ENCODE peak calls at places on chromosome 3, in six cellular contexts. T is testis, L is cardiac muscle cell, Z is lower lobe of right lung, J is heart right ventricle, B is left ventricle myocardium inferior. S is an unnamed sample.

GRCh38 chr3:134846943-134847342 is 51.9 kb downstream of the EPHB1 start:
- DNase-seq in T (no peak), B (no peak), Z (no peak), L (peak), J (no peak), S (peak)

GRCh38 chr3:58178528-58179234 is 32.1 kb downstream of the DNASE1L3 start:
- DNase-seq in J (no peak), L (no peak), Z (no peak), T (no peak), B (no peak), S (no peak)

GRCh38 chr3:42229942-42230688 is 35.9 kb downstream of the CCK start:
- DNase-seq in J (no peak), L (peak), B (no peak), T (no peak), Z (no peak), S (no peak)

GRCh38 chr3:149356630-149357029 is 20.8 kb downstream of the TM4SF1 start:
- DNase-seq in Z (no peak), B (no peak), L (no peak), T (no peak), J (no peak), S (no peak)

GRCh38 chr3:14472471-14473351 is 67.4 kb downstream of the GRIP2 start:
- DNase-seq in L (peak), Z (peak), J (no peak), T (no peak), B (no peak), S (peak)

GRCh38 chr3:170485696-170486095 is 67.0 kb downstream of the CLDN11 start:
- DNase-seq in T (no peak), B (no peak), L (no peak), J (no peak), Z (no peak), S (no peak)

GRCh38 chr3:4736284-4736861 is 242.9 kb upstream of the BHLHE40 start:
- DNase-seq in T (no peak), Z (peak), L (peak), B (no peak), J (no peak), S (no peak)

GRCh38 chr3:15998896-15999295 is 175.6 kb upstream of the GALNT15 start:
- DNase-seq in T (no peak), L (no peak), J (no peak), B (no peak), Z (no peak), S (no peak)

GRCh38 chr3:45064512-45065372 is 38.6 kb downstream of the CLEC3B start:
- DNase-seq in Z (peak), L (peak), B (no peak), T (no peak), J (no peak), S (peak)

GRCh38 chr3:123090700-123091585 is 24.1 kb downstream of the PDIA5 start:
- DNase-seq in L (no peak), B (no peak), T (no peak), Z (no peak), J (no peak), S (no peak)

GRCh38 chr3:179666436-179667035 is 13.7 kb downstream of the USP13 start:
- DNase-seq in J (peak), L (peak), T (peak), B (peak), Z (peak), S (peak)

GRCh38 chr3:45590822-45591546 is 3.6 kb upstream of the LIMD1 start:
- DNase-seq in J (no peak), T (no peak), L (no peak), B (no peak), Z (no peak), S (no peak)

GRCh38 chr3:149371001-149371722 is 6.3 kb downstream of the TM4SF1 start:
- DNase-seq in L (peak), B (no peak), J (no peak), T (no peak), Z (no peak), S (no peak)

GRCh38 chr3:48402281-48402732 is 27.6 kb downstream of the PLXNB1 start:
- DNase-seq in J (peak), Z (peak), B (peak), L (peak), T (peak), S (peak)

GRCh38 chr3:61299981-61300380 is 48.7 kb upstream of the FHIT start:
- DNase-seq in Z (no peak), T (no peak), B (no peak), L (no peak), J (no peak), S (no peak)

GRCh38 chr3:31002730-31003129 is 108.3 kb upstream of the GADL1 start:
- DNase-seq in Z (no peak), L (no peak), T (no peak), J (no peak), B (no peak), S (no peak)

GRCh38 chr3:72887723-72888545 is at the start of gene GXYLT2:
- DNase-seq in B (peak), T (peak), Z (peak), J (peak), L (peak), S (peak)

GRCh38 chr3:183975981-183976662 is 41.6 kb downstream of the ABCC5 start:
- DNase-seq in T (no peak), B (no peak), J (no peak), Z (no peak), L (peak), S (no peak)

GRCh38 chr3:150411971-150412370 is 3.9 kb downstream of the TSC22D2 start:
- DNase-seq in B (no peak), L (peak), Z (no peak), T (no peak), J (no peak), S (no peak)

GRCh38 chr3:57948782-57949242 is 59.4 kb upstream of the FLNB start:
- DNase-seq in B (no peak), T (peak), J (no peak), Z (no peak), L (no peak), S (no peak)

GRCh38 chr3:64563776-64564175 is 124.0 kb downstream of the ADAMTS9 start:
- DNase-seq in T (no peak), Z (no peak), J (no peak), L (no peak), B (no peak), S (no peak)

GRCh38 chr3:25283596-25283995 is 144.5 kb upstream of the RARB start:
- DNase-seq in L (no peak), B (no peak), Z (no peak), T (no peak), J (no peak), S (no peak)

GRCh38 chr3:52704611-52705437 is 767 bp downstream of the GLT8D1 start:
- DNase-seq in L (peak), J (no peak), B (no peak), Z (no peak), T (no peak), S (peak)

GRCh38 chr3:128551464-128551863 is 58.5 kb upstream of the GATA2 start:
- DNase-seq in T (no peak), Z (no peak), B (no peak), J (no peak), L (no peak), S (no peak)

GRCh38 chr3:106714400-106714799 is 662.8 kb upstream of the CCDC54 start:
- DNase-seq in T (no peak), J (no peak), B (no peak), Z (no peak), L (no peak), S (no peak)

GRCh38 chr3:180324791-180325190 is 277.2 kb upstream of the TTC14 start:
- DNase-seq in Z (peak), J (peak), L (no peak), B (no peak), T (no peak), S (no peak)

GRCh38 chr3:37223084-37223975 is 48.9 kb upstream of the LRRFIP2 start:
- DNase-seq in L (no peak), Z (no peak), B (no peak), T (no peak), J (no peak), S (no peak)

GRCh38 chr3:177770821-177771220 is 573.5 kb upstream of the TBL1XR1 start:
- DNase-seq in T (no peak), L (no peak), J (no peak), B (no peak), Z (no peak), S (no peak)

GRCh38 chr3:26997226-26997625 is 372.0 kb downstream of the NEK10 start:
- DNase-seq in B (no peak), J (no peak), L (no peak), Z (no peak), T (no peak), S (no peak)

GRCh38 chr3:133926736-133927542 is 31.3 kb upstream of the RAB6B start:
- DNase-seq in Z (no peak), T (peak), L (no peak), B (no peak), J (no peak), S (no peak)

GRCh38 chr3:1092771-1093170 is at the start of gene CNTN6:
- DNase-seq in Z (no peak), B (no peak), L (peak), J (no peak), T (no peak), S (peak)
- H3K4me3 ChIP-seq in Z (peak), B (no peak), L (no peak), J (no peak), T (no peak), S (peak)

DNA sequence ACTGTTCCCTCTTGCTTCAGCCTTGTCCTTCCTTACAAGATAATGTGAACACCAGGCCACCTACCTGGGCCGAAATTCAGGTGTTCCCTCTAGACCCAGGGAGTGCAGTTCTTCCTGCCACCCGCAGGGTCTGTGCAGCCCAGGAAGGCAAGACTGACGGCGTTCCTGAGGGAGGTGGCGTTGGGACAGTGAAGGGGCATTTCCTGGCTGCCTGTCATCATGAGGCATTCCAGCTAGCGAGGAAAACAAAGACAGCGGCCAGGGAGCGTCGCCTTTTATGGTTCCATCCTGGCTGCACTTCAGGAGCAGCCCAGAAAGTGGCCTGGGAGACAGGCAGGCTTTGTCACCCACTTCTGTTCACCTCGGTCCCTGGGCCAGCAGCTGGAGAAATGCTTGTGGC is 84.8 kb upstream of the WNT5A start:
- DNase-seq in T (peak), B (peak), L (peak), J (peak), Z (peak), S (peak)
- TF ChIP-seq CTCF in T (no peak), B (peak), L (no peak), J (peak), Z (peak), S (no peak)

DNA sequence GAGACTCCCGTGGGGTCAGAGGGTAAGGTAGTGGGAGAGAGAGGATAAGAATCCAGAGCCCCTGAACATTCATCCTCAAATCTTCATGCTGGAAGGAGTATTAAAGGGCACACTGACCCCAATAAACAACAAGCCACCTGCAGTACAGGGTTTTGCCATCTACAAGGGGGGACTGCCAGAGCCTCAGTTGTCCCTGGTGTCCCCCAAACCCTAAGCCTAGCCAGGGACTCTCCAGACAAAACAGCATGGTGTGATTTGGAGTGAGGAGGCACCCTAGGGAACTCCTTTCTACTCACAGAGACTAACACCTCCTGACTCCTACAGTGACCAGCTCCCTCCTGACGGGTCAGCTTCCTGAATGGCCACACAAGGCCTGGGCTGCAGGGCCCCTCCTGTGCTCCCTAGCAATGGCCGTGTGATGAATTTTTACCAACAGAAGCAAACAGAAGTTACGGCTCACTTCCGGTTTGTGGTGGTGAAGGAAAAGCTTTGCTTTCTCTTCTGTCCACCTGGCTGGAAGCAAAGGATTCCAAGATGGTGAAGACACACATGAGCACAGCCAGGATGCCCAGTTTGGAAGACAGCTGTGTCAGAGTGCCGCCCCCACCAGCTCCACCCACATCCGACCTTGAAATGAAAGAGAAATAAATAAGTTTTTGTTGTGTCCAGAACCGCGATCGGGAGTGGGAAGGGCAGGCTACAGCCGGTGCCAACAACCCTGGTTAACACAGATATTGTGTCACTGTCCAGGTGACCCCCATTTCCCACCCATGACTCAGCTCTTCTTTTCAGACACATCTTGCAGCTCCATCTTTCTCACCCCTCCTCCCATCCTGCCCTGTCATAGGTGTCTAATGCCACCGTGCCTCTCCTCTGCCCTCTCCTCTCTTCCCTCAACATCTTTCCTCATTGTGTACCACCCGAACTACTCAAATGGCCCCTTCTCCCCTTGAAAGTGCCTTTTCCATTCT is 69.6 kb upstream of the ATP13A3 start:
- DNase-seq in B (no peak), T (peak), Z (no peak), L (peak), J (no peak), S (peak)
- H3K4me3 ChIP-seq in B (peak), T (no peak), Z (peak), L (no peak), J (no peak), S (peak)

DNA sequence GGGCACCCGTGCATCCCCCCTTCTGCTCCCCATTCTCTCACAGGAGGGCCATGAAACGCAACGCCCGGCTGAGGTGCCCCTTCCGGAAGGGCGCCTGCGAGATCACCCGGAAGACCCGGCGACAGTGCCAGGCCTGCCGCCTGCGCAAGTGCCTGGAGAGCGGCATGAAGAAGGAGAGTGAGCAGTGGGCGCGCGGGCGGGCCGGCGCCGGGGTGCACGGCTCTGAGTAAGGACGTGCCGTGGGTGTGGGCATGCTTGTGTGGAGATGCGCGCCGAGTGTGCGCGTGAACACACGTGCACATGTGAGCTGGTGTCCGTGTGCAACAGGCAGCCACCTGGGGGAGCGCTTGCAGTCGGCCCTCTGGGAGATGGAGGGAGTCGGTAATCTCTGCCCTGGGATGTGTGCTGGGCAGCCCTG is 28.1 kb downstream of the NR1I2 start:
- DNase-seq in B (peak), L (peak), T (peak), Z (peak), J (peak), S (peak)
- TF ChIP-seq CTCF in B (peak), L (peak), T (no peak), Z (no peak), J (peak), S (no peak)

GRCh38 chr3:186361612-186362408 is at the start of gene DGKG:
- DNase-seq in L (peak), Z (peak), B (peak), J (peak), T (peak), S (peak)

GRCh38 chr3:186360779-186361178 is 1.3 kb downstream of the DGKG start:
- DNase-seq in Z (peak), L (no peak), J (peak), T (no peak), B (peak), S (peak)

GRCh38 chr3:186362988-186363387 is 954 bp upstream of the DGKG start:
- DNase-seq in T (no peak), Z (no peak), L (no peak), J (no peak), B (no peak), S (no peak)

GRCh38 chr3:186362409-186362757 is 349 bp upstream of the DGKG start:
- DNase-seq in J (no peak), Z (no peak), T (no peak), B (no peak), L (no peak), S (no peak)

DNA sequence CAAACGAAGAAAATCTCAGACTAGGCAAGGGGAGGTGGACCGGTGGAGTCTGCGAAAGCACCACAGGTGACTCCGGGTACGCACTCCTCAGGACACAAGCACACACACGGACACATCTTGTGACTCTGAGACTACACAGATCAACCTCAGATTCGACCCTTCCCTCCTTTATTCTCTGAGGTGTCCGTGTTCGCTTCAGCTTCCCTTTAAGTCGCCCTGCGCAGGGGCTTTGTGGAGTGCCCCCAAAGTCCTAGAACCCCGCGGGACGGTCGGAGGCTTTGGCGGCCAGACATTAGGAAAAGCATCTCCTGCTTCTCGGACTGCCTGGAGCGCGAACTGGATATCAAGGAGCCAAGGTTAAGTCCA is 805 bp downstream of the DGKG start:
- DNase-seq in T (no peak), L (no peak), Z (no peak), B (no peak), J (no peak), S (no peak)
- H3K4me3 ChIP-seq in T (peak), L (peak), Z (peak), B (peak), J (peak), S (no peak)

DNA sequence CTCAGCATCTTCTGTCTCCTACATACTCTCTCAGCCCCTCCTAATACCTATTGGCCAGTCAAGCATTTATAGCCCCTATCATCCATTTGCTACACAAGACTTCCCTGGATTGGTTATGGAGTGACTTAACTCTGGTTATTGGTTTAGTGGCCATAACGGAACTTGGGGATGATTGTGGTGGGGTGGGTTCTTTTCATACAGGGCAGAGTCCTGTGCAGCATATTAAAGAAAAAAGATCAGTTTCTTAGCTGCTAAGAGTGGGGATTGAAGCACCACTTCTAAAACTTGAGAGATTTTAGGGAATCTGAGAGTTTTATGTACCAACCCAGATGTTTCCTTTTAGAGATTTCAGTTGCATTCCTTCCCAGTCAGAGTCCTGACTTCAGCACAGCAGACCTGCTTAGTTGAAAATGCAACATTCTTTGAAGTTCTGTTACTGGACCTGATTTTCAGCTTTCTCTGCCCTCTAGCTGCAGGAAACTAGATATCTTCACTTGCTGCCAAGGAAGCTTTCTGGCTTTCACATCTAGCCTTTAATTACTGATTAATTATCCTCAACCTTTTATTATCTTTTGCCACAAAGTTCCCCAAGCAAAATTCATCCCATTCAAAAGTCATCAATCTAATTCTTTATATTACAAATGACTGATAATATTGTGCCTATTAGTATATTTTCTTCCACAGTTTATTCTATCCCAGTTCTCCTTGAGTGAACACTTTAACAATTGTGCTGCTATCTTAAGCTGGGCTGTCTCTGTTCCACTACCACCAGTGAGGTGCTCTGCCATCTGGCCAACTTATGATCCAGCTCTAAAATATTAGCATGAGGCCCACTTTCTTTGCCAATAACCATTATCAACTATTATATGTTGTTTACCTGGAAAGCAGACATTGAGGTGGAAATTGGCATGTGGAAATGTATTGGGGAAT is 906.0 kb upstream of the ALCAM start:
- DNase-seq in J (no peak), B (no peak), L (peak), T (peak), Z (no peak), S (no peak)
- TF ChIP-seq CTCF in J (peak), B (peak), L (peak), T (peak), Z (peak), S (peak)

DNA sequence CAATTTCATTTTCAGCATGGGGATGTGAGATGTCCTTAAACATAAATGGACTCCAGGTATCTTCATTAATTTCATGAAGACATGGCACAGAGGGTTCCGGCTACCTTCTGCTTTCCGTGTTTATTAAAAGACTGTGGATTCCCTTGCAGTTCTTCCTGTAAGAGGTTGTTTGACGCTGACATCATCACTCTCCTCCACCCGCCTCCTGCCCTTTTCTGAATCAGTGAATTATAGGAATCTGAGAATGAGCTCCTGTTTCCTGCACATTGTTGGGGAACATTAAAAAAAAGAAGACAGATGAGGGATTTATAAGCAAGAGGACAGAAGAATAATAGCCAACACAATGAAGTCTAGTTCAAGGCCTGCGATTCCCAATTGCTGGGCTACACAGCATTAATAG is 191.3 kb downstream of the LPP start:
- DNase-seq in J (no peak), B (no peak), L (peak), Z (no peak), T (no peak), S (no peak)
- H3K4me3 ChIP-seq in J (no peak), B (no peak), L (no peak), Z (no peak), T (no peak), S (no peak)

S was measured in adrenal gland.